ENCODE peak calls at places on chromosomes 6 and 20, in four cellular contexts. One of them, this sample, is unnamed.

GRCh38 chr20:21109144-21109543 is 3.0 kb upstream of the LINC00237 start:
- DNase-seq in mammary epithelial cell: no peak
- DNase-seq in OCI-LY7: no peak
- DNase-seq in keratinocyte: no peak
- DNase-seq in this sample: peak

GRCh38 chr6:38909020-38909730 is 139.4 kb upstream of the GLP1R start:
- DNase-seq in mammary epithelial cell: no peak
- DNase-seq in OCI-LY7: no peak
- DNase-seq in keratinocyte: no peak
- DNase-seq in this sample: peak

GRCh38 chr6:75691012-75691411 is 58.0 kb upstream of the MYO6 start:
- DNase-seq in keratinocyte: no peak
- DNase-seq in OCI-LY7: no peak
- DNase-seq in mammary epithelial cell: peak
- DNase-seq in this sample: peak

GRCh38 chr6:39911513-39912125 is 22.6 kb downstream of the MOCS1 start:
- DNase-seq in keratinocyte: no peak
- DNase-seq in OCI-LY7: no peak
- DNase-seq in mammary epithelial cell: no peak
- DNase-seq in this sample: no peak

GRCh38 chr20:46087161-46087560 is 2.6 kb downstream of the NCOA5 start:
- DNase-seq in keratinocyte: no peak
- DNase-seq in mammary epithelial cell: no peak
- DNase-seq in OCI-LY7: peak
- DNase-seq in this sample: peak

GRCh38 chr20:45359069-45359405 is 3.9 kb upstream of the SYS1 start:
- DNase-seq in mammary epithelial cell: peak
- DNase-seq in OCI-LY7: no peak
- DNase-seq in keratinocyte: no peak
- DNase-seq in this sample: peak

GRCh38 chr6:5507056-5507722 is 245.9 kb downstream of the FARS2 start:
- DNase-seq in mammary epithelial cell: no peak
- DNase-seq in keratinocyte: no peak
- DNase-seq in OCI-LY7: peak
- DNase-seq in this sample: no peak

GRCh38 chr6:1240766-1241165 is 71.1 kb upstream of the FOXQ1 start:
- DNase-seq in mammary epithelial cell: peak
- DNase-seq in OCI-LY7: no peak
- DNase-seq in keratinocyte: peak
- DNase-seq in this sample: no peak

GRCh38 chr6:32087574-32088486 is 21.3 kb downstream of the TNXB start:
- DNase-seq in OCI-LY7: peak
- DNase-seq in mammary epithelial cell: peak
- DNase-seq in keratinocyte: peak
- DNase-seq in this sample: peak

GRCh38 chr6:164099535-164099982 is 685.0 kb downstream of the QKI start:
- DNase-seq in mammary epithelial cell: no peak
- DNase-seq in OCI-LY7: no peak
- DNase-seq in keratinocyte: no peak
- DNase-seq in this sample: no peak

GRCh38 chr20:43188861-43189613 is 669 bp downstream of the PTPRT start:
- DNase-seq in OCI-LY7: no peak
- DNase-seq in mammary epithelial cell: no peak
- DNase-seq in keratinocyte: no peak
- DNase-seq in this sample: no peak

GRCh38 chr6:150435832-150436231 is 67.0 kb downstream of the IYD start:
- DNase-seq in mammary epithelial cell: no peak
- DNase-seq in keratinocyte: no peak
- DNase-seq in OCI-LY7: no peak
- DNase-seq in this sample: no peak

GRCh38 chr6:110567957-110568696 is 91.7 kb upstream of the SLC22A16 start:
- DNase-seq in mammary epithelial cell: no peak
- DNase-seq in keratinocyte: no peak
- DNase-seq in OCI-LY7: peak
- DNase-seq in this sample: no peak

GRCh38 chr6:3294921-3295871 is 36.4 kb downstream of the PSMG4 start:
- DNase-seq in mammary epithelial cell: no peak
- DNase-seq in OCI-LY7: peak
- DNase-seq in keratinocyte: no peak
- DNase-seq in this sample: no peak

GRCh38 chr6:96194675-96195074 is 178.9 kb downstream of the FUT9 start:
- DNase-seq in keratinocyte: no peak
- DNase-seq in mammary epithelial cell: no peak
- DNase-seq in OCI-LY7: no peak
- DNase-seq in this sample: no peak

GRCh38 chr20:33629979-33630378 is 32.1 kb upstream of the C20orf144 start:
- DNase-seq in mammary epithelial cell: no peak
- DNase-seq in keratinocyte: no peak
- DNase-seq in OCI-LY7: no peak
- DNase-seq in this sample: no peak

GRCh38 chr6:16723833-16724232 is 37.4 kb downstream of the ATXN1 start:
- DNase-seq in keratinocyte: no peak
- DNase-seq in OCI-LY7: no peak
- DNase-seq in mammary epithelial cell: peak
- DNase-seq in this sample: peak

GRCh38 chr20:33202451-33202850 is 14.7 kb upstream of the BPIFA3 start:
- DNase-seq in keratinocyte: no peak
- DNase-seq in OCI-LY7: no peak
- DNase-seq in mammary epithelial cell: no peak
- DNase-seq in this sample: no peak

GRCh38 chr6:24546432-24546831 is 51.7 kb downstream of the ALDH5A1 start:
- DNase-seq in mammary epithelial cell: no peak
- DNase-seq in keratinocyte: no peak
- DNase-seq in OCI-LY7: no peak
- DNase-seq in this sample: no peak

GRCh38 chr20:48711696-48712464 is 115.9 kb downstream of the PREX1 start:
- DNase-seq in keratinocyte: no peak
- DNase-seq in OCI-LY7: no peak
- DNase-seq in mammary epithelial cell: no peak
- DNase-seq in this sample: no peak

GRCh38 chr6:148835920-148836441 is 89.2 kb downstream of the UST start:
- DNase-seq in mammary epithelial cell: no peak
- DNase-seq in OCI-LY7: no peak
- DNase-seq in keratinocyte: no peak
- DNase-seq in this sample: peak

GRCh38 chr6:39300739-39301138 is 13.5 kb downstream of the KCNK17 start:
- DNase-seq in keratinocyte: no peak
- DNase-seq in OCI-LY7: no peak
- DNase-seq in mammary epithelial cell: no peak
- DNase-seq in this sample: no peak

GRCh38 chr6:112511441-112511840 is 164.3 kb downstream of the RFPL4B start:
- DNase-seq in OCI-LY7: no peak
- DNase-seq in mammary epithelial cell: peak
- DNase-seq in keratinocyte: peak
- DNase-seq in this sample: no peak

GRCh38 chr6:175680-176079 is 116.6 kb upstream of the DUSP22 start:
- DNase-seq in keratinocyte: no peak
- DNase-seq in OCI-LY7: no peak
- DNase-seq in mammary epithelial cell: no peak
- DNase-seq in this sample: no peak

GRCh38 chr6:132404330-132404729 is 3.1 kb upstream of the MOXD1 start:
- DNase-seq in mammary epithelial cell: no peak
- DNase-seq in OCI-LY7: no peak
- DNase-seq in keratinocyte: no peak
- DNase-seq in this sample: no peak

GRCh38 chr6:118652051-118652699 is 784 bp upstream of the CEP85L start:
- DNase-seq in keratinocyte: no peak
- DNase-seq in mammary epithelial cell: no peak
- DNase-seq in OCI-LY7: peak
- DNase-seq in this sample: no peak

GRCh38 chr6:63598251-63599036 is 26.2 kb downstream of the LOC128125822 start:
- DNase-seq in keratinocyte: no peak
- DNase-seq in mammary epithelial cell: peak
- DNase-seq in OCI-LY7: peak
- DNase-seq in this sample: peak

GRCh38 chr6:37862992-37863391 is 43.5 kb downstream of the ZFAND3 start:
- DNase-seq in mammary epithelial cell: peak
- DNase-seq in keratinocyte: no peak
- DNase-seq in OCI-LY7: no peak
- DNase-seq in this sample: peak

GRCh38 chr20:48769111-48769879 is 58.5 kb downstream of the PREX1 start:
- DNase-seq in OCI-LY7: no peak
- DNase-seq in keratinocyte: no peak
- DNase-seq in mammary epithelial cell: no peak
- DNase-seq in this sample: no peak

GRCh38 chr20:35743693-35744491 is 1.8 kb upstream of the RBM39 start:
- DNase-seq in mammary epithelial cell: no peak
- DNase-seq in keratinocyte: no peak
- DNase-seq in OCI-LY7: peak
- DNase-seq in this sample: no peak

GRCh38 chr6:41684311-41685182 is 46.3 kb downstream of the MDFI start:
- DNase-seq in mammary epithelial cell: no peak
- DNase-seq in OCI-LY7: no peak
- DNase-seq in keratinocyte: no peak
- DNase-seq in this sample: no peak

GRCh38 chr20:56440346-56441007 is 27.9 kb upstream of the RTF2 start:
- DNase-seq in OCI-LY7: no peak
- DNase-seq in mammary epithelial cell: no peak
- DNase-seq in keratinocyte: no peak
- DNase-seq in this sample: no peak

GRCh38 chr6:138815797-138816528 is 20.1 kb downstream of the ECT2L start:
- DNase-seq in mammary epithelial cell: peak
- DNase-seq in keratinocyte: no peak
- DNase-seq in OCI-LY7: peak
- DNase-seq in this sample: peak

DNA sequence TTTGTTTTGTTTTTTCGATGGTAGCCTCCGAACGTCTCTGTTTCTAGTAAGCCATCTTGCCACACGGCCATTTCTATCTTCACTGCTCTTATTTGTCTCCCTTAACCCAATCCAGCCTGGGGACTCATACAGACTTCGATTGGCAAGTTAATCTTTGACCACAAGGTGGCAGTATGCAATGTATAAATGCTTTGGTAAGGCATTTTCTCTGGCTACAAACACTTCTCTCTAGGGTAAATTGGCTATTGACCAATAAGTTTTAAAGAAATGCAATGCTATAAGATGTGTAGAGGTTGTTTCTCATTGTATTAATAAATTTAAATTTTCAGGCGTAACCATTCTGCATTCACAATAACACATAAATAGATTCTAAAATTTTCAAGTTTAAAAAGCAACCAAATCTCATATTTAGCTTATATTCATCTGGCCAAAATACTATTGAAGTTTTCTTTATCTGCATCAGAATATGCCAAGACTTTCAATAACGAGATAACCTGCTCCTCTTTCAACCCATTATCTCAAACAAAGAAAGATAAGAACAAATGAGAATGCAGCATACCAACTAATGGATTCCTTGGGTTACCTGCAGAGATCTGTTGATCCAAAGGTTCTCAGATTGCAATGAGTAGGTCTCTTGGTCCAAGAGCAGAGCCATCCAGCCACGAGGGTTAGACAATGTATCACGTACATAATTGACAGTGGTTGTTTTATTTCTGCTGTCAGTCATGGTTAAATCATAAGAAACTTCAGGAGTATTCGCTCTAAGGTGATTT is 231.9 kb downstream of the PKHD1 start:
- DNase-seq in mammary epithelial cell: peak
- DNase-seq in keratinocyte: peak
- DNase-seq in OCI-LY7: peak
- DNase-seq in this sample: peak
- TF ChIP-seq CTCF in mammary epithelial cell: peak
- TF ChIP-seq CTCF in keratinocyte: peak
- TF ChIP-seq CTCF in OCI-LY7: peak
- TF ChIP-seq CTCF in this sample: peak

GRCh38 chr6:34560366-34561226 is 4.5 kb upstream of the SPDEF start:
- DNase-seq in OCI-LY7: no peak
- DNase-seq in mammary epithelial cell: no peak
- DNase-seq in keratinocyte: no peak
- DNase-seq in this sample: no peak
- TF ChIP-seq CTCF in OCI-LY7: peak
- TF ChIP-seq CTCF in mammary epithelial cell: no peak
- TF ChIP-seq CTCF in keratinocyte: no peak
- TF ChIP-seq CTCF in this sample: no peak

GRCh38 chr6:126628125-126628524 is 288.2 kb downstream of the CENPW start:
- DNase-seq in keratinocyte: no peak
- DNase-seq in OCI-LY7: peak
- DNase-seq in mammary epithelial cell: no peak
- DNase-seq in this sample: no peak
- TF ChIP-seq CTCF in keratinocyte: no peak
- TF ChIP-seq CTCF in OCI-LY7: peak
- TF ChIP-seq CTCF in mammary epithelial cell: peak
- TF ChIP-seq CTCF in this sample: no peak

GRCh38 chr6:20058912-20059311 is 153.4 kb downstream of the MBOAT1 start:
- DNase-seq in OCI-LY7: no peak
- DNase-seq in keratinocyte: no peak
- DNase-seq in mammary epithelial cell: no peak
- DNase-seq in this sample: no peak
- TF ChIP-seq CTCF in OCI-LY7: no peak
- TF ChIP-seq CTCF in keratinocyte: no peak
- TF ChIP-seq CTCF in mammary epithelial cell: no peak
- TF ChIP-seq CTCF in this sample: no peak